ENCODE peak calls at places on chromosomes 3 and 15, in six cellular contexts. One of them, this sample, is unnamed.

GRCh38 chr3:107430214-107431047 is 53.2 kb downstream of the CCDC54 start:
- DNase-seq in stimulated activated CD4-positive, alpha-beta T cell treated with anti-CD3 and anti-CD28 coated beads, Interleukin-15, amount 100 ng/mL, for 1 hour: no peak
- DNase-seq in neural crest cell: no peak
- DNase-seq in ACHN: peak
- DNase-seq in T-helper 1 cell: no peak
- DNase-seq in GM06990: peak
- DNase-seq in this sample: no peak

GRCh38 chr3:129618901-129619671 is 12.6 kb upstream of the PLXND1 start:
- DNase-seq in stimulated activated CD4-positive, alpha-beta T cell treated with anti-CD3 and anti-CD28 coated beads, Interleukin-15, amount 100 ng/mL, for 1 hour: no peak
- DNase-seq in neural crest cell: no peak
- DNase-seq in ACHN: no peak
- DNase-seq in T-helper 1 cell: no peak
- DNase-seq in GM06990: no peak
- DNase-seq in this sample: no peak

GRCh38 chr15:69664572-69665326 is 212.1 kb downstream of the RPLP1 start:
- DNase-seq in stimulated activated CD4-positive, alpha-beta T cell treated with anti-CD3 and anti-CD28 coated beads, Interleukin-15, amount 100 ng/mL, for 1 hour: no peak
- DNase-seq in neural crest cell: no peak
- DNase-seq in ACHN: no peak
- DNase-seq in T-helper 1 cell: no peak
- DNase-seq in GM06990: no peak
- DNase-seq in this sample: no peak

GRCh38 chr15:48644827-48645557 is 517 bp downstream of the FBN1 start:
- DNase-seq in stimulated activated CD4-positive, alpha-beta T cell treated with anti-CD3 and anti-CD28 coated beads, Interleukin-15, amount 100 ng/mL, for 1 hour: no peak
- DNase-seq in neural crest cell: peak
- DNase-seq in ACHN: peak
- DNase-seq in T-helper 1 cell: no peak
- DNase-seq in GM06990: peak
- DNase-seq in this sample: peak

GRCh38 chr3:178078933-178079332 is 457.3 kb upstream of the KCNMB2 start:
- DNase-seq in stimulated activated CD4-positive, alpha-beta T cell treated with anti-CD3 and anti-CD28 coated beads, Interleukin-15, amount 100 ng/mL, for 1 hour: no peak
- DNase-seq in neural crest cell: no peak
- DNase-seq in ACHN: no peak
- DNase-seq in T-helper 1 cell: no peak
- DNase-seq in GM06990: no peak
- DNase-seq in this sample: no peak

GRCh38 chr3:115533218-115533617 is 90.1 kb upstream of the GAP43 start:
- DNase-seq in stimulated activated CD4-positive, alpha-beta T cell treated with anti-CD3 and anti-CD28 coated beads, Interleukin-15, amount 100 ng/mL, for 1 hour: no peak
- DNase-seq in neural crest cell: no peak
- DNase-seq in ACHN: no peak
- DNase-seq in T-helper 1 cell: no peak
- DNase-seq in GM06990: no peak
- DNase-seq in this sample: no peak

GRCh38 chr15:84570164-84570692 is 30.6 kb upstream of the ZSCAN2 start:
- DNase-seq in stimulated activated CD4-positive, alpha-beta T cell treated with anti-CD3 and anti-CD28 coated beads, Interleukin-15, amount 100 ng/mL, for 1 hour: peak
- DNase-seq in neural crest cell: peak
- DNase-seq in ACHN: peak
- DNase-seq in T-helper 1 cell: peak
- DNase-seq in GM06990: peak
- DNase-seq in this sample: peak

GRCh38 chr3:147237991-147238390 is 168.4 kb downstream of the ZIC4 start:
- DNase-seq in stimulated activated CD4-positive, alpha-beta T cell treated with anti-CD3 and anti-CD28 coated beads, Interleukin-15, amount 100 ng/mL, for 1 hour: no peak
- DNase-seq in neural crest cell: no peak
- DNase-seq in ACHN: no peak
- DNase-seq in T-helper 1 cell: no peak
- DNase-seq in GM06990: no peak
- DNase-seq in this sample: no peak

GRCh38 chr15:33243869-33244268 is 49.4 kb upstream of the FMN1 start:
- DNase-seq in stimulated activated CD4-positive, alpha-beta T cell treated with anti-CD3 and anti-CD28 coated beads, Interleukin-15, amount 100 ng/mL, for 1 hour: no peak
- DNase-seq in neural crest cell: no peak
- DNase-seq in ACHN: peak
- DNase-seq in T-helper 1 cell: no peak
- DNase-seq in GM06990: no peak
- DNase-seq in this sample: no peak

GRCh38 chr3:53643757-53644156 is 149.3 kb downstream of the CACNA1D start:
- DNase-seq in stimulated activated CD4-positive, alpha-beta T cell treated with anti-CD3 and anti-CD28 coated beads, Interleukin-15, amount 100 ng/mL, for 1 hour: no peak
- DNase-seq in neural crest cell: no peak
- DNase-seq in ACHN: no peak
- DNase-seq in T-helper 1 cell: no peak
- DNase-seq in GM06990: no peak
- DNase-seq in this sample: no peak

GRCh38 chr3:169627789-169628188 is 35.7 kb downstream of the MECOM start:
- DNase-seq in stimulated activated CD4-positive, alpha-beta T cell treated with anti-CD3 and anti-CD28 coated beads, Interleukin-15, amount 100 ng/mL, for 1 hour: no peak
- DNase-seq in neural crest cell: no peak
- DNase-seq in ACHN: no peak
- DNase-seq in T-helper 1 cell: no peak
- DNase-seq in GM06990: no peak
- DNase-seq in this sample: no peak

GRCh38 chr3:11568503-11569155 is 75.1 kb downstream of the VGLL4 start:
- DNase-seq in stimulated activated CD4-positive, alpha-beta T cell treated with anti-CD3 and anti-CD28 coated beads, Interleukin-15, amount 100 ng/mL, for 1 hour: no peak
- DNase-seq in neural crest cell: no peak
- DNase-seq in ACHN: peak
- DNase-seq in T-helper 1 cell: no peak
- DNase-seq in GM06990: no peak
- DNase-seq in this sample: no peak

GRCh38 chr15:39025331-39025730 is 460.7 kb upstream of the RASGRP1 start:
- DNase-seq in stimulated activated CD4-positive, alpha-beta T cell treated with anti-CD3 and anti-CD28 coated beads, Interleukin-15, amount 100 ng/mL, for 1 hour: no peak
- DNase-seq in neural crest cell: no peak
- DNase-seq in ACHN: no peak
- DNase-seq in T-helper 1 cell: no peak
- DNase-seq in GM06990: no peak
- DNase-seq in this sample: no peak

GRCh38 chr15:73809728-73810501 is 56.8 kb upstream of the INSYN1 start:
- DNase-seq in stimulated activated CD4-positive, alpha-beta T cell treated with anti-CD3 and anti-CD28 coated beads, Interleukin-15, amount 100 ng/mL, for 1 hour: no peak
- DNase-seq in neural crest cell: no peak
- DNase-seq in ACHN: no peak
- DNase-seq in T-helper 1 cell: no peak
- DNase-seq in GM06990: no peak
- DNase-seq in this sample: no peak

GRCh38 chr15:20356444-20357138 is 185.0 kb downstream of the GOLGA6L6 start:
- DNase-seq in stimulated activated CD4-positive, alpha-beta T cell treated with anti-CD3 and anti-CD28 coated beads, Interleukin-15, amount 100 ng/mL, for 1 hour: peak
- DNase-seq in neural crest cell: no peak
- DNase-seq in ACHN: peak
- DNase-seq in T-helper 1 cell: peak
- DNase-seq in GM06990: no peak
- DNase-seq in this sample: peak

GRCh38 chr15:80317389-80318169 is 65.6 kb upstream of the CTXND1 start:
- DNase-seq in stimulated activated CD4-positive, alpha-beta T cell treated with anti-CD3 and anti-CD28 coated beads, Interleukin-15, amount 100 ng/mL, for 1 hour: no peak
- DNase-seq in neural crest cell: no peak
- DNase-seq in ACHN: no peak
- DNase-seq in T-helper 1 cell: no peak
- DNase-seq in GM06990: no peak
- DNase-seq in this sample: no peak

GRCh38 chr15:58864602-58865419 is 68.7 kb downstream of the SLTM start:
- DNase-seq in stimulated activated CD4-positive, alpha-beta T cell treated with anti-CD3 and anti-CD28 coated beads, Interleukin-15, amount 100 ng/mL, for 1 hour: no peak
- DNase-seq in neural crest cell: no peak
- DNase-seq in ACHN: no peak
- DNase-seq in T-helper 1 cell: no peak
- DNase-seq in GM06990: peak
- DNase-seq in this sample: no peak

GRCh38 chr15:70406624-70407390 is 309.1 kb upstream of the TLE3 start:
- DNase-seq in stimulated activated CD4-positive, alpha-beta T cell treated with anti-CD3 and anti-CD28 coated beads, Interleukin-15, amount 100 ng/mL, for 1 hour: no peak
- DNase-seq in neural crest cell: peak
- DNase-seq in ACHN: no peak
- DNase-seq in T-helper 1 cell: no peak
- DNase-seq in GM06990: no peak
- DNase-seq in this sample: no peak

GRCh38 chr3:66816110-66816761 is 181.9 kb upstream of the KBTBD8 start:
- DNase-seq in stimulated activated CD4-positive, alpha-beta T cell treated with anti-CD3 and anti-CD28 coated beads, Interleukin-15, amount 100 ng/mL, for 1 hour: no peak
- DNase-seq in neural crest cell: no peak
- DNase-seq in ACHN: peak
- DNase-seq in T-helper 1 cell: peak
- DNase-seq in GM06990: no peak
- DNase-seq in this sample: no peak

GRCh38 chr15:25664761-25665160 is 198.4 kb downstream of the ATP10A start:
- DNase-seq in stimulated activated CD4-positive, alpha-beta T cell treated with anti-CD3 and anti-CD28 coated beads, Interleukin-15, amount 100 ng/mL, for 1 hour: no peak
- DNase-seq in neural crest cell: no peak
- DNase-seq in ACHN: no peak
- DNase-seq in T-helper 1 cell: no peak
- DNase-seq in GM06990: no peak
- DNase-seq in this sample: no peak

GRCh38 chr3:12695112-12695511 is 31.2 kb upstream of the RAF1 start:
- DNase-seq in stimulated activated CD4-positive, alpha-beta T cell treated with anti-CD3 and anti-CD28 coated beads, Interleukin-15, amount 100 ng/mL, for 1 hour: no peak
- DNase-seq in neural crest cell: no peak
- DNase-seq in ACHN: no peak
- DNase-seq in T-helper 1 cell: no peak
- DNase-seq in GM06990: no peak
- DNase-seq in this sample: no peak

GRCh38 chr15:92805080-92805708 is 94.9 kb upstream of the CHD2 start:
- DNase-seq in stimulated activated CD4-positive, alpha-beta T cell treated with anti-CD3 and anti-CD28 coated beads, Interleukin-15, amount 100 ng/mL, for 1 hour: no peak
- DNase-seq in neural crest cell: no peak
- DNase-seq in ACHN: no peak
- DNase-seq in T-helper 1 cell: no peak
- DNase-seq in GM06990: no peak
- DNase-seq in this sample: no peak

GRCh38 chr3:36483709-36484108 is 103.4 kb downstream of the STAC start:
- DNase-seq in stimulated activated CD4-positive, alpha-beta T cell treated with anti-CD3 and anti-CD28 coated beads, Interleukin-15, amount 100 ng/mL, for 1 hour: no peak
- DNase-seq in neural crest cell: no peak
- DNase-seq in ACHN: no peak
- DNase-seq in T-helper 1 cell: no peak
- DNase-seq in GM06990: no peak
- DNase-seq in this sample: no peak

GRCh38 chr3:20772869-20773268 is 586.9 kb upstream of the SGO1 start:
- DNase-seq in stimulated activated CD4-positive, alpha-beta T cell treated with anti-CD3 and anti-CD28 coated beads, Interleukin-15, amount 100 ng/mL, for 1 hour: no peak
- DNase-seq in neural crest cell: no peak
- DNase-seq in ACHN: no peak
- DNase-seq in T-helper 1 cell: no peak
- DNase-seq in GM06990: no peak
- DNase-seq in this sample: no peak

GRCh38 chr3:136772709-136773108 is 20.5 kb upstream of the STAG1 start:
- DNase-seq in stimulated activated CD4-positive, alpha-beta T cell treated with anti-CD3 and anti-CD28 coated beads, Interleukin-15, amount 100 ng/mL, for 1 hour: no peak
- DNase-seq in neural crest cell: no peak
- DNase-seq in ACHN: peak
- DNase-seq in T-helper 1 cell: no peak
- DNase-seq in GM06990: no peak
- DNase-seq in this sample: no peak

GRCh38 chr15:61195116-61196002 is 33.7 kb downstream of the RORA start:
- DNase-seq in stimulated activated CD4-positive, alpha-beta T cell treated with anti-CD3 and anti-CD28 coated beads, Interleukin-15, amount 100 ng/mL, for 1 hour: no peak
- DNase-seq in neural crest cell: peak
- DNase-seq in ACHN: peak
- DNase-seq in T-helper 1 cell: no peak
- DNase-seq in GM06990: no peak
- DNase-seq in this sample: no peak

GRCh38 chr3:15319575-15319974 is 12.8 kb downstream of the SH3BP5 start:
- DNase-seq in stimulated activated CD4-positive, alpha-beta T cell treated with anti-CD3 and anti-CD28 coated beads, Interleukin-15, amount 100 ng/mL, for 1 hour: no peak
- DNase-seq in neural crest cell: no peak
- DNase-seq in ACHN: no peak
- DNase-seq in T-helper 1 cell: no peak
- DNase-seq in GM06990: no peak
- DNase-seq in this sample: no peak

GRCh38 chr3:65979152-65979551 is 59.6 kb downstream of the MAGI1 start:
- DNase-seq in stimulated activated CD4-positive, alpha-beta T cell treated with anti-CD3 and anti-CD28 coated beads, Interleukin-15, amount 100 ng/mL, for 1 hour: no peak
- DNase-seq in neural crest cell: no peak
- DNase-seq in ACHN: no peak
- DNase-seq in T-helper 1 cell: no peak
- DNase-seq in GM06990: no peak
- DNase-seq in this sample: no peak

GRCh38 chr15:29344474-29344873 is 74.9 kb upstream of the NSMCE3 start:
- DNase-seq in stimulated activated CD4-positive, alpha-beta T cell treated with anti-CD3 and anti-CD28 coated beads, Interleukin-15, amount 100 ng/mL, for 1 hour: no peak
- DNase-seq in neural crest cell: no peak
- DNase-seq in ACHN: no peak
- DNase-seq in T-helper 1 cell: no peak
- DNase-seq in GM06990: no peak
- DNase-seq in this sample: no peak

GRCh38 chr3:8441969-8442559 is 59.6 kb upstream of the LMCD1 start:
- DNase-seq in stimulated activated CD4-positive, alpha-beta T cell treated with anti-CD3 and anti-CD28 coated beads, Interleukin-15, amount 100 ng/mL, for 1 hour: no peak
- DNase-seq in neural crest cell: peak
- DNase-seq in ACHN: peak
- DNase-seq in T-helper 1 cell: no peak
- DNase-seq in GM06990: no peak
- DNase-seq in this sample: no peak

GRCh38 chr3:183988216-183988790 is 29.4 kb downstream of the ABCC5 start:
- DNase-seq in stimulated activated CD4-positive, alpha-beta T cell treated with anti-CD3 and anti-CD28 coated beads, Interleukin-15, amount 100 ng/mL, for 1 hour: no peak
- DNase-seq in neural crest cell: no peak
- DNase-seq in ACHN: no peak
- DNase-seq in T-helper 1 cell: no peak
- DNase-seq in GM06990: no peak
- DNase-seq in this sample: no peak

GRCh38 chr15:78264304-78265136 is at the start of gene DNAJA4:
- DNase-seq in stimulated activated CD4-positive, alpha-beta T cell treated with anti-CD3 and anti-CD28 coated beads, Interleukin-15, amount 100 ng/mL, for 1 hour: peak
- DNase-seq in neural crest cell: no peak
- DNase-seq in ACHN: peak
- DNase-seq in T-helper 1 cell: peak
- DNase-seq in GM06990: peak
- DNase-seq in this sample: peak

GRCh38 chr15:25789616-25790002 is 73.5 kb downstream of the ATP10A start:
- DNase-seq in stimulated activated CD4-positive, alpha-beta T cell treated with anti-CD3 and anti-CD28 coated beads, Interleukin-15, amount 100 ng/mL, for 1 hour: no peak
- DNase-seq in neural crest cell: no peak
- DNase-seq in ACHN: no peak
- DNase-seq in T-helper 1 cell: no peak
- DNase-seq in GM06990: no peak
- DNase-seq in this sample: no peak

This sample was measured in activated T-helper 2 cell treated with anti-CD3 and anti-CD28 coated beads, Interferon-gamma antibody, Interleukin-2, Interleukin-4, amounts not matched to agents 10 μg/mL and 5 μg/mL and 100 μg/mL, durations not matched to agents 14 hours and 24 hours and 36 hours.